ENCODE peak calls at places on chromosome 9, in eight cellular contexts. U is NAMALWA; D is left ventricle myocardium superior; M is T-helper 9 cell; S is GM04504; I is activated naive CD4-positive, alpha-beta T cell treated with anti-CD3 and anti-CD28 coated beads, Interleukin-2, amount 10 ng/mL, durations not matched to agents 7 days and 5 days; N is activated T-cell treated with anti-CD3 and anti-CD28 coated beads for 1 hour; C is neural progenitor cell. T is an unnamed sample.

GRCh38 chr9:137114613-137115393 is at the start of gene DPP7:
- DNase-seq in U (peak; percentile 79), D (peak; percentile 89), M (peak; percentile 76), S (no peak), I (peak; percentile 89), N (peak; percentile 75), C (peak; percentile 59), T (no peak)

GRCh38 chr9:120712539-120713031 is 1.7 kb downstream of the MEGF9 start:
- DNase-seq in U (peak; percentile 17), D (no peak), M (no peak), S (no peak), I (no peak), N (no peak), C (peak; percentile 16), T (no peak)

GRCh38 chr9:135500071-135500524 is 384 bp upstream of the MRPS2 start:
- DNase-seq in U (no peak), D (no peak), M (no peak), S (peak; percentile 9), I (no peak), N (no peak), C (no peak), T (no peak)

GRCh38 chr9:130866474-130866965 is 30.1 kb downstream of the QRFP start:
- DNase-seq in U (peak; percentile 79), D (peak; percentile 53), M (peak; percentile 23), S (peak; percentile 66), I (peak; percentile 76), N (peak; percentile 33), C (peak; percentile 92), T (peak; percentile 53)

GRCh38 chr9:21995652-21996275 is 1.2 kb downstream of the CDKN2B-AS1 start:
- DNase-seq in U (peak; percentile 55), D (peak; percentile 71), M (no peak), S (no peak), I (peak; percentile 41), N (no peak), C (peak; percentile 76), T (no peak)

GRCh38 chr9:97474373-97474925 is 27.0 kb upstream of the TMOD1 start:
- DNase-seq in U (no peak), D (no peak), M (no peak), S (no peak), I (no peak), N (no peak), C (no peak), T (no peak)

GRCh38 chr9:78121488-78121887 is 89.9 kb upstream of the GNAQ start:
- DNase-seq in U (peak; percentile 49), D (peak; percentile 70), M (peak; percentile 37), S (peak; percentile 27), I (peak; percentile 67), N (peak; percentile 56), C (peak; percentile 72), T (no peak)

GRCh38 chr9:136857606-136858412 is 5.7 kb downstream of the MAMDC4 start:
- DNase-seq in U (no peak), D (peak; percentile 30), M (no peak), S (no peak), I (no peak), N (no peak), C (no peak), T (no peak)

GRCh38 chr9:114883709-114884108 is 46.7 kb downstream of the TNFSF8 start:
- DNase-seq in U (no peak), D (no peak), M (no peak), S (no peak), I (no peak), N (no peak), C (no peak), T (no peak)

GRCh38 chr9:13810510-13810909 is 503.4 kb downstream of the NFIB start:
- DNase-seq in U (peak; percentile 11), D (peak; percentile 20), M (no peak), S (no peak), I (no peak), N (no peak), C (no peak), T (peak; percentile 88)

GRCh38 chr9:128702949-128703615 is 779 bp downstream of the PKN3 start:
- DNase-seq in U (no peak), D (peak; percentile 57), M (no peak), S (no peak), I (peak; percentile 56), N (no peak), C (peak; percentile 82), T (no peak)

GRCh38 chr9:69936427-69936826 is 107.2 kb upstream of the MAMDC2 start:
- DNase-seq in U (no peak), D (no peak), M (no peak), S (no peak), I (no peak), N (no peak), C (no peak), T (no peak)

GRCh38 chr9:134458111-134458845 is 132.0 kb downstream of the RXRA start:
- DNase-seq in U (no peak), D (no peak), M (no peak), S (no peak), I (no peak), N (no peak), C (no peak), T (peak; percentile 41)

GRCh38 chr9:135498381-135499126 is 1.9 kb upstream of the MRPS2 start:
- DNase-seq in U (no peak), D (peak; percentile 24), M (no peak), S (no peak), I (peak; percentile 18), N (no peak), C (no peak), T (no peak)

GRCh38 chr9:35603506-35603985 is 1.5 kb upstream of the TESK1 start:
- DNase-seq in U (no peak), D (peak; percentile 80), M (no peak), S (peak; percentile 86), I (peak; percentile 34), N (no peak), C (no peak), T (peak; percentile 79)

GRCh38 chr9:14221558-14221957 is 92.4 kb downstream of the NFIB start:
- DNase-seq in U (no peak), D (no peak), M (no peak), S (no peak), I (no peak), N (no peak), C (no peak), T (peak; percentile 54)

GRCh38 chr9:90132866-90133265 is 509.8 kb downstream of the DIRAS2 start:
- DNase-seq in U (no peak), D (no peak), M (no peak), S (no peak), I (no peak), N (no peak), C (no peak), T (no peak)

GRCh38 chr9:133690111-133690561 is 48.0 kb downstream of the SARDH start:
- DNase-seq in U (no peak), D (no peak), M (no peak), S (no peak), I (no peak), N (no peak), C (no peak), T (no peak)